ENCODE peak calls at places on chromosome 12, in eight cellular contexts. J is LoVo; M is testis; K is GM23338; T is GM18507; Z is ascending aorta; Y is CD4-positive, CD25-positive, alpha-beta regulatory T cell; P is transverse colon. F is an unnamed sample.

GRCh38 chr12:6961695-6962284 is 8.7 kb downstream of the PHB2 start:
- DNase-seq in J (peak), M (peak), K (peak), T (no peak), Z (peak), Y (no peak), P (peak), F (peak)

GRCh38 chr12:132316497-132317232 is 12.7 kb downstream of the GALNT9 start:
- DNase-seq in J (no peak), M (no peak), K (no peak), T (no peak), Z (no peak), Y (no peak), P (no peak), F (no peak)

GRCh38 chr12:26810330-26810729 is 22.7 kb downstream of the ITPR2 start:
- DNase-seq in J (no peak), M (peak), K (peak), T (no peak), Z (peak), Y (no peak), P (no peak), F (peak)

GRCh38 chr12:43812926-43813325 is 6.8 kb upstream of the TWF1 start:
- DNase-seq in J (no peak), M (no peak), K (no peak), T (no peak), Z (no peak), Y (no peak), P (no peak), F (no peak)

GRCh38 chr12:124812356-124812755 is 51.3 kb downstream of the SCARB1 start:
- DNase-seq in J (no peak), M (no peak), K (no peak), T (no peak), Z (no peak), Y (no peak), P (no peak), F (no peak)

GRCh38 chr12:52343550-52343949 is 22.4 kb upstream of the KRT83 start:
- DNase-seq in J (no peak), M (no peak), K (no peak), T (no peak), Z (no peak), Y (no peak), P (no peak), F (peak)

GRCh38 chr12:6722863-6723262 is 983 bp upstream of the COPS7A start:
- DNase-seq in J (no peak), M (no peak), K (no peak), T (no peak), Z (no peak), Y (no peak), P (no peak), F (no peak)

GRCh38 chr12:122964439-122965257 is 1.6 kb downstream of the ABCB9 start:
- DNase-seq in J (no peak), M (no peak), K (no peak), T (no peak), Z (peak), Y (no peak), P (no peak), F (peak)

GRCh38 chr12:16612647-16613046 is 6.7 kb upstream of the LMO3 start:
- DNase-seq in J (no peak), M (no peak), K (no peak), T (no peak), Z (no peak), Y (no peak), P (no peak), F (no peak)

GRCh38 chr12:116423053-116423452 is 136.1 kb upstream of the MAP1LC3B2 start:
- DNase-seq in J (no peak), M (no peak), K (no peak), T (no peak), Z (no peak), Y (no peak), P (no peak), F (no peak)

GRCh38 chr12:124386661-124387509 is 92.0 kb downstream of the RFLNA start:
- DNase-seq in J (no peak), M (no peak), K (no peak), T (no peak), Z (no peak), Y (no peak), P (no peak), F (no peak)

GRCh38 chr12:109036975-109037374 is 15.4 kb upstream of the USP30 start:
- DNase-seq in J (no peak), M (no peak), K (no peak), T (no peak), Z (no peak), Y (no peak), P (no peak), F (no peak)

GRCh38 chr12:50734409-50735263 is 29.3 kb upstream of the ATF1 start:
- DNase-seq in J (no peak), M (peak), K (peak), T (no peak), Z (no peak), Y (peak), P (no peak), F (peak)

GRCh38 chr12:32444895-32445294 is 45.5 kb downstream of the FGD4 start:
- DNase-seq in J (peak), M (no peak), K (no peak), T (no peak), Z (no peak), Y (no peak), P (no peak), F (no peak)

GRCh38 chr12:88947486-88948043 is 367.3 kb upstream of the KITLG start:
- DNase-seq in J (no peak), M (no peak), K (peak), T (no peak), Z (no peak), Y (no peak), P (no peak), F (no peak)

GRCh38 chr12:127625372-127625771 is 641.6 kb upstream of the TMEM132C start:
- DNase-seq in J (no peak), M (no peak), K (no peak), T (no peak), Z (no peak), Y (no peak), P (no peak), F (no peak)

GRCh38 chr12:59396519-59396918 is 199.3 kb upstream of the SLC16A7 start:
- DNase-seq in J (no peak), M (no peak), K (no peak), T (no peak), Z (no peak), Y (no peak), P (peak), F (no peak)

GRCh38 chr12:55818886-55819285 is 1.0 kb downstream of the ORMDL2 start:
- DNase-seq in J (no peak), M (no peak), K (no peak), T (no peak), Z (peak), Y (no peak), P (no peak), F (no peak)

GRCh38 chr12:46490635-46491034 is 118.1 kb upstream of the SLC38A2 start:
- DNase-seq in J (no peak), M (no peak), K (no peak), T (no peak), Z (no peak), Y (no peak), P (no peak), F (no peak)

GRCh38 chr12:112828534-112828933 is 37.0 kb downstream of the RPH3A start:
- DNase-seq in J (no peak), M (no peak), K (no peak), T (no peak), Z (no peak), Y (no peak), P (no peak), F (no peak)

GRCh38 chr12:754238-754816 is 1.9 kb downstream of the WNK1 start:
- DNase-seq in J (no peak), M (peak), K (no peak), T (no peak), Z (no peak), Y (no peak), P (no peak), F (no peak)

GRCh38 chr12:19440019-19440858 is 947 bp downstream of the AEBP2 start:
- DNase-seq in J (peak), M (peak), K (peak), T (peak), Z (peak), Y (peak), P (peak), F (peak)

GRCh38 chr12:8913702-8914032 is 642 bp upstream of the PHC1 start:
- DNase-seq in J (no peak), M (no peak), K (no peak), T (no peak), Z (no peak), Y (no peak), P (no peak), F (no peak)

GRCh38 chr12:31362759-31363415 is 36.9 kb upstream of the SINHCAF start:
- DNase-seq in J (peak), M (no peak), K (peak), T (no peak), Z (no peak), Y (no peak), P (peak), F (peak)

GRCh38 chr12:105910030-105910429 is 228.7 kb downstream of the NUAK1 start:
- DNase-seq in J (no peak), M (no peak), K (no peak), T (no peak), Z (no peak), Y (no peak), P (no peak), F (no peak)

GRCh38 chr12:63782466-63782865 is 2.8 kb downstream of the RXYLT1 start:
- DNase-seq in J (no peak), M (no peak), K (no peak), T (no peak), Z (no peak), Y (no peak), P (no peak), F (no peak)

GRCh38 chr12:27052176-27052575 is 29.8 kb downstream of the MED21 start:
- DNase-seq in J (no peak), M (no peak), K (no peak), T (no peak), Z (no peak), Y (no peak), P (no peak), F (no peak)